ENCODE peak calls at places on chromosome 7, in nine cellular contexts. V is GM12865; R is activated CD8-positive, alpha-beta T cell treated with anti-CD3 and anti-CD28 coated beads, Interleukin-2, amount 10 ng/mL, durations not matched to agents 7 days and 5 days; O is GM12878; K is retinal pigment epithelial cell; N is iPS DF 19.7; G is WERI-Rb-1; Q is NCI-H187; T is HT1080. H is an unnamed sample.

GRCh38 chr7:41984888-41985287 is 252.1 kb downstream of the GLI3 start:
- DNase-seq in Q (no peak), V (no peak), T (peak), K (no peak), O (no peak), G (no peak), R (no peak), N (no peak), H (no peak)

GRCh38 chr7:45987521-45988290 is 66.6 kb upstream of the IGFBP3 start:
- DNase-seq in N (no peak), T (no peak), O (no peak), V (no peak), R (no peak), K (no peak), G (no peak), Q (no peak), H (no peak)

GRCh38 chr7:23593706-23594105 is 3.5 kb upstream of the CCDC126 start:
- DNase-seq in N (no peak), R (no peak), K (no peak), Q (no peak), O (no peak), V (peak), T (no peak), G (no peak), H (no peak)

GRCh38 chr7:650339-651031 is 76.0 kb upstream of the DNAAF5 start:
- DNase-seq in Q (no peak), O (no peak), V (no peak), T (peak), K (no peak), R (no peak), G (no peak), N (no peak), H (no peak)

GRCh38 chr7:29955799-29956476 is 33.7 kb downstream of the SCRN1 start:
- DNase-seq in G (no peak), Q (no peak), O (no peak), K (no peak), T (no peak), N (no peak), R (peak), V (peak), H (no peak)

GRCh38 chr7:99561735-99562051 is 3.3 kb downstream of the ZNF655 start:
- DNase-seq in Q (no peak), O (no peak), V (no peak), G (no peak), K (no peak), N (no peak), R (no peak), T (no peak), H (no peak)

GRCh38 chr7:42097756-42098155 is 139.3 kb downstream of the GLI3 start:
- DNase-seq in Q (no peak), R (no peak), K (no peak), O (no peak), N (no peak), V (no peak), G (peak), T (peak), H (no peak)

GRCh38 chr7:45873355-45873754 is 473 bp upstream of the CCDC201 start:
- DNase-seq in K (no peak), T (no peak), G (no peak), O (no peak), R (no peak), Q (no peak), N (no peak), V (no peak), H (no peak)

GRCh38 chr7:73308665-73309214 is at the start of gene NSUN5:
- DNase-seq in O (peak), N (peak), G (peak), V (peak), R (peak), K (peak), T (peak), Q (peak), H (peak)

GRCh38 chr7:2873146-2873545 is 29.0 kb upstream of the GNA12 start:
- DNase-seq in G (no peak), O (no peak), Q (peak), N (no peak), T (no peak), R (no peak), V (no peak), K (no peak), H (no peak)

GRCh38 chr7:123433665-123434064 is 100.7 kb downstream of the IQUB start:
- DNase-seq in Q (no peak), K (no peak), T (no peak), O (no peak), N (no peak), R (no peak), V (no peak), G (no peak), H (no peak)

GRCh38 chr7:64890761-64891666 is 12.1 kb upstream of the ZNF273 start:
- DNase-seq in K (no peak), V (no peak), O (no peak), G (no peak), R (no peak), T (no peak), Q (no peak), N (no peak), H (no peak)

GRCh38 chr7:108008827-108009226 is 5.9 kb upstream of the LAMB1 start:
- DNase-seq in N (no peak), K (no peak), Q (no peak), O (no peak), V (no peak), T (no peak), R (no peak), G (no peak), H (no peak)